ENCODE peak calls at places on chromosomes 12 and 14, in seven cellular contexts. Z is tibial artery, P is RPMI8226, G is HEK293T, K is iPS DF 19.7, J is HT1080, N is fibroblast of lung. H is an unnamed sample.

GRCh38 chr14:72609205-72609916 is 284.5 kb downstream of the DPF3 start:
- DNase-seq in Z (no peak), P (no peak), G (no peak), K (no peak), J (no peak), N (no peak), H (no peak)

GRCh38 chr12:1886396-1887008 is 31.9 kb downstream of the CACNA2D4 start:
- DNase-seq in Z (no peak), P (no peak), G (peak; percentile 1), K (no peak), J (peak; percentile 11), N (no peak), H (no peak)

GRCh38 chr12:120438495-120439198 is 734 bp downstream of the COX6A1 start:
- DNase-seq in Z (no peak), P (no peak), G (no peak), K (no peak), J (no peak), N (no peak), H (no peak)

GRCh38 chr12:15716566-15716965 is 72.6 kb downstream of the EPS8 start:
- DNase-seq in Z (no peak), P (no peak), G (no peak), K (no peak), J (no peak), N (no peak), H (no peak)

GRCh38 chr14:99649219-99649618 is 4.3 kb downstream of the HHIPL1 start:
- DNase-seq in Z (no peak), P (peak; percentile 80), G (no peak), K (no peak), J (peak; percentile 21), N (peak; percentile 88), H (no peak)

GRCh38 chr14:82431031-82431430 is 897.4 kb upstream of the SEL1L start:
- DNase-seq in Z (no peak), P (no peak), G (no peak), K (no peak), J (no peak), N (no peak), H (no peak)

GRCh38 chr12:66467932-66468331 is 165.6 kb downstream of the HELB start:
- DNase-seq in Z (no peak), P (peak; percentile 12), G (peak; percentile 16), K (no peak), J (peak; percentile 51), N (no peak), H (no peak)

GRCh38 chr12:94769040-94769420 is 118.7 kb upstream of the TMCC3 start:
- DNase-seq in Z (no peak), P (no peak), G (no peak), K (no peak), J (no peak), N (no peak), H (no peak)

GRCh38 chr12:82896979-82897378 is 210.3 kb downstream of the TMTC2 start:
- DNase-seq in Z (no peak), P (peak; percentile 5), G (no peak), K (no peak), J (peak; percentile 39), N (peak; percentile 68), H (no peak)

GRCh38 chr12:88451254-88451653 is 129.0 kb downstream of the KITLG start:
- DNase-seq in Z (no peak), P (no peak), G (no peak), K (no peak), J (no peak), N (peak; percentile 50), H (no peak)

GRCh38 chr12:114711689-114712152 is 27.7 kb upstream of the TBX3 start:
- DNase-seq in Z (no peak), P (peak; percentile 9), G (no peak), K (no peak), J (no peak), N (no peak), H (no peak)

GRCh38 chr14:95098984-95099599 is 58.2 kb downstream of the DICER1 start:
- DNase-seq in Z (peak; percentile 65), P (peak; percentile 15), G (peak; percentile 65), K (peak; percentile 12), J (peak; percentile 52), N (peak; percentile 51), H (peak; percentile 39)

GRCh38 chr12:9926876-9927275 is 5.3 kb downstream of the CLEC2A start:
- DNase-seq in Z (no peak), P (no peak), G (no peak), K (no peak), J (no peak), N (no peak), H (no peak)

GRCh38 chr12:49674318-49674985 is 32.8 kb downstream of the FMNL3 start:
- DNase-seq in Z (no peak), P (no peak), G (no peak), K (no peak), J (no peak), N (peak; percentile 69), H (no peak)

GRCh38 chr12:123520567-123521474 is 12.7 kb downstream of the RILPL1 start:
- DNase-seq in Z (no peak), P (no peak), G (no peak), K (no peak), J (no peak), N (no peak), H (no peak)

GRCh38 chr14:75521415-75522199 is 662 bp upstream of the BATF start:
- DNase-seq in Z (no peak), P (no peak), G (no peak), K (no peak), J (no peak), N (no peak), H (no peak)

GRCh38 chr12:52984136-52984535 is 22.1 kb upstream of the EIF4B start:
- DNase-seq in Z (no peak), P (no peak), G (no peak), K (no peak), J (no peak), N (no peak), H (no peak)

GRCh38 chr14:105199093-105199492 is 18.0 kb upstream of the NUDT14 start:
- DNase-seq in Z (no peak), P (no peak), G (no peak), K (no peak), J (peak; percentile 70), N (peak; percentile 61), H (no peak)

GRCh38 chr14:101018561-101019290 is 115.2 kb upstream of the RTL1 start:
- DNase-seq in Z (no peak), P (no peak), G (no peak), K (no peak), J (no peak), N (no peak), H (no peak)

GRCh38 chr12:1864867-1865266 is 44.5 kb downstream of the LRTM2 start:
- DNase-seq in Z (no peak), P (no peak), G (no peak), K (no peak), J (no peak), N (no peak), H (no peak)

GRCh38 chr12:116263844-116264243 is 13.6 kb downstream of the MED13L start:
- DNase-seq in Z (no peak), P (no peak), G (no peak), K (no peak), J (no peak), N (no peak), H (no peak)

GRCh38 chr12:85626031-85626781 is 210.0 kb downstream of the RASSF9 start:
- DNase-seq in Z (no peak), P (no peak), G (no peak), K (no peak), J (peak; percentile 84), N (peak; percentile 89), H (no peak)

GRCh38 chr12:46948936-46949555 is 123.2 kb upstream of the SLC38A4 start:
- DNase-seq in Z (no peak), P (no peak), G (no peak), K (no peak), J (no peak), N (no peak), H (no peak)

GRCh38 chr14:106845286-106846087 is 1319.1 kb downstream of the TMEM121 start:
- DNase-seq in Z (no peak), P (no peak), G (no peak), K (no peak), J (no peak), N (no peak), H (peak; percentile 15)

GRCh38 chr12:71223139-71223538 is 65.3 kb upstream of the TSPAN8 start:
- DNase-seq in Z (no peak), P (no peak), G (no peak), K (no peak), J (no peak), N (peak; percentile 2), H (no peak)

GRCh38 chr14:68937790-68938514 is 41.1 kb downstream of the ACTN1 start:
- DNase-seq in Z (peak; percentile 58), P (no peak), G (no peak), K (no peak), J (no peak), N (peak; percentile 56), H (no peak)

GRCh38 chr12:110687770-110688169 is 1.1 kb downstream of the HVCN1 start:
- DNase-seq in Z (no peak), P (no peak), G (no peak), K (no peak), J (no peak), N (no peak), H (no peak)

GRCh38 chr12:6494351-6494743 is 445 bp downstream of the NCAPD2 start:
- DNase-seq in Z (no peak), P (peak; percentile 37), G (peak; percentile 12), K (no peak), J (no peak), N (no peak), H (peak; percentile 41)

GRCh38 chr12:65655074-65655493 is 169.2 kb upstream of the HMGA2 start:
- DNase-seq in Z (no peak), P (no peak), G (no peak), K (no peak), J (peak; percentile 85), N (peak; percentile 65), H (no peak)

GRCh38 chr14:55101698-55102097 is 27.4 kb upstream of the LGALS3 start:
- DNase-seq in Z (no peak), P (no peak), G (no peak), K (no peak), J (no peak), N (no peak), H (no peak)

GRCh38 chr12:43883311-43883710 is 47.4 kb downstream of the TMEM117 start:
- DNase-seq in Z (no peak), P (no peak), G (no peak), K (no peak), J (no peak), N (peak; percentile 7), H (no peak)

GRCh38 chr14:33592298-33592697 is 358.6 kb downstream of the EGLN3 start:
- DNase-seq in Z (no peak), P (no peak), G (no peak), K (no peak), J (peak; percentile 11), N (peak; percentile 83), H (no peak)

GRCh38 chr12:121441555-121441954 is 41.6 kb downstream of the RNF34 start:
- DNase-seq in Z (no peak), P (no peak), G (no peak), K (no peak), J (no peak), N (no peak), H (no peak)

GRCh38 chr12:79546461-79547043 is 144.2 kb downstream of the PAWR start:
- DNase-seq in Z (no peak), P (no peak), G (no peak), K (no peak), J (peak; percentile 93), N (peak; percentile 79), H (no peak)

GRCh38 chr14:103633391-103633790 is 4.4 kb downstream of the KLC1 start:
- DNase-seq in Z (no peak), P (no peak), G (no peak), K (no peak), J (no peak), N (no peak), H (no peak)

H was measured in NCI-H1092 treated with DMSO at 0.1 percent for 48 hours.